ENCODE peak calls at places on chromosome 11, in nine cellular contexts. E is upper lobe of right lung, W is tibial artery, P is lower leg skin, A is body of pancreas, Q is fibroblast of pulmonary artery, L is Caco-2, T is breast epithelium, F is HCT116. B is an unnamed sample.
A peak's percentile ranks its signal among the peaks of the same experiment; 100 is the strongest.

GRCh38 chr11:20055312-20055711 is 105.0 kb downstream of the DBX1 start:
- DNase-seq in E (no peak), W (no peak), P (no peak), A (no peak), Q (no peak), L (no peak), T (no peak), F (no peak), B (no peak)

GRCh38 chr11:35352107-35352888 is 67.1 kb downstream of the SLC1A2 start:
- DNase-seq in E (no peak), W (no peak), P (no peak), A (no peak), Q (peak; percentile 64), L (no peak), T (no peak), F (no peak), B (no peak)

GRCh38 chr11:118619444-118620205 is 12.2 kb downstream of the PHLDB1 start:
- DNase-seq in E (peak; percentile 13), W (peak; percentile 89), P (no peak), A (no peak), Q (peak; percentile 98), L (no peak), T (no peak), F (no peak), B (peak; percentile 78)

GRCh38 chr11:34668583-34669053 is 47.7 kb downstream of the EHF start:
- DNase-seq in E (no peak), W (no peak), P (no peak), A (no peak), Q (no peak), L (no peak), T (no peak), F (no peak), B (no peak)

GRCh38 chr11:72135891-72136676 is 559 bp downstream of the FOLR3 start:
- DNase-seq in E (no peak), W (no peak), P (no peak), A (no peak), Q (no peak), L (no peak), T (no peak), F (no peak), B (no peak)

GRCh38 chr11:85809881-85810280 is 1.1 kb downstream of the SYTL2 start:
- DNase-seq in E (no peak), W (peak; percentile 69), P (no peak), A (no peak), Q (no peak), L (peak; percentile 76), T (no peak), F (no peak), B (no peak)

GRCh38 chr11:72507050-72507449 is 72.7 kb upstream of the CLPB start:
- DNase-seq in E (no peak), W (no peak), P (no peak), A (no peak), Q (no peak), L (no peak), T (no peak), F (no peak), B (no peak)

GRCh38 chr11:115141221-115141620 is 363.0 kb downstream of the CADM1 start:
- DNase-seq in E (peak; percentile 22), W (no peak), P (no peak), A (no peak), Q (no peak), L (no peak), T (no peak), F (no peak), B (no peak)

GRCh38 chr11:35103366-35104194 is 35.4 kb upstream of the CD44 start:
- DNase-seq in E (no peak), W (no peak), P (no peak), A (no peak), Q (no peak), L (no peak), T (no peak), F (no peak), B (no peak)

GRCh38 chr11:84780689-84781293 is 846.4 kb downstream of the DLG2 start:
- DNase-seq in E (no peak), W (no peak), P (no peak), A (no peak), Q (peak; percentile 21), L (peak; percentile 21), T (no peak), F (peak; percentile 12), B (no peak)

GRCh38 chr11:96338910-96339703 is 3.9 kb downstream of the MAML2 start:
- DNase-seq in E (peak; percentile 67), W (peak; percentile 73), P (no peak), A (no peak), Q (peak; percentile 82), L (no peak), T (peak; percentile 39), F (no peak), B (no peak)

GRCh38 chr11:96339704-96340554 is 3.1 kb downstream of the MAML2 start:
- DNase-seq in E (no peak), W (peak; percentile 73), P (no peak), A (no peak), Q (peak; percentile 50), L (no peak), T (peak; percentile 30), F (no peak), B (no peak)

GRCh38 chr11:96341237-96342130 is 1.5 kb downstream of the MAML2 start:
- DNase-seq in E (peak; percentile 83), W (peak; percentile 80), P (peak; percentile 45), A (peak; percentile 51), Q (peak; percentile 64), L (peak; percentile 50), T (peak; percentile 73), F (no peak), B (no peak)

GRCh38 chr11:96342131-96342970 is 644 bp downstream of the MAML2 start:
- DNase-seq in E (no peak), W (no peak), P (no peak), A (no peak), Q (no peak), L (no peak), T (no peak), F (no peak), B (no peak)

GRCh38 chr11:96340555-96340885 is 2.5 kb downstream of the MAML2 start:
- DNase-seq in E (no peak), W (no peak), P (no peak), A (no peak), Q (peak; percentile 47), L (no peak), T (no peak), F (no peak), B (no peak)
- H3K4me3 ChIP-seq in E (peak overlapping the region; percentile 80), W (peak overlapping the region; percentile 73), P (no peak overlapping the region), A (no peak overlapping the region), Q (peak overlapping the region; percentile 72), L (no peak overlapping the region), T (peak overlapping the region; percentile 87), F (no peak overlapping the region), B (peak overlapping the region; percentile 74)

GRCh38 chr11:12112731-12113130 is 2.3 kb downstream of the MICAL2 start:
- DNase-seq in E (no peak), W (no peak), P (no peak), A (no peak), Q (no peak), L (no peak), T (no peak), F (no peak), B (no peak)

GRCh38 chr11:12110201-12110713 is at the start of gene MICAL2:
- DNase-seq in E (peak; percentile 96), W (peak; percentile 94), P (peak; percentile 83), A (peak; percentile 91), Q (peak; percentile 87), L (peak; percentile 96), T (peak; percentile 82), F (peak; percentile 61), B (no peak)

GRCh38 chr11:12112150-12112520 is 1.7 kb downstream of the MICAL2 start:
- DNase-seq in E (no peak), W (no peak), P (no peak), A (no peak), Q (no peak), L (no peak), T (no peak), F (no peak), B (no peak)

GRCh38 chr11:12110714-12111481 is 508 bp downstream of the MICAL2 start:
- DNase-seq in E (peak; percentile 81), W (peak; percentile 76), P (no peak), A (peak; percentile 45), Q (no peak), L (no peak), T (peak; percentile 32), F (no peak), B (no peak)

GRCh38 chr11:12111482-12112149 is 1.2 kb downstream of the MICAL2 start:
- DNase-seq in E (no peak), W (peak; percentile 82), P (no peak), A (no peak), Q (peak; percentile 49), L (no peak), T (no peak), F (no peak), B (no peak)
- H3K4me3 ChIP-seq in E (peak overlapping the region; percentile 77), W (peak overlapping the region; percentile 95), P (peak overlapping the region; percentile 55), A (no peak overlapping the region), Q (peak overlapping the region; percentile 89), L (peak overlapping the region; percentile 61), T (peak overlapping the region; percentile 75), F (peak overlapping the region; percentile 75), B (peak overlapping the region; percentile 73)

DNA sequence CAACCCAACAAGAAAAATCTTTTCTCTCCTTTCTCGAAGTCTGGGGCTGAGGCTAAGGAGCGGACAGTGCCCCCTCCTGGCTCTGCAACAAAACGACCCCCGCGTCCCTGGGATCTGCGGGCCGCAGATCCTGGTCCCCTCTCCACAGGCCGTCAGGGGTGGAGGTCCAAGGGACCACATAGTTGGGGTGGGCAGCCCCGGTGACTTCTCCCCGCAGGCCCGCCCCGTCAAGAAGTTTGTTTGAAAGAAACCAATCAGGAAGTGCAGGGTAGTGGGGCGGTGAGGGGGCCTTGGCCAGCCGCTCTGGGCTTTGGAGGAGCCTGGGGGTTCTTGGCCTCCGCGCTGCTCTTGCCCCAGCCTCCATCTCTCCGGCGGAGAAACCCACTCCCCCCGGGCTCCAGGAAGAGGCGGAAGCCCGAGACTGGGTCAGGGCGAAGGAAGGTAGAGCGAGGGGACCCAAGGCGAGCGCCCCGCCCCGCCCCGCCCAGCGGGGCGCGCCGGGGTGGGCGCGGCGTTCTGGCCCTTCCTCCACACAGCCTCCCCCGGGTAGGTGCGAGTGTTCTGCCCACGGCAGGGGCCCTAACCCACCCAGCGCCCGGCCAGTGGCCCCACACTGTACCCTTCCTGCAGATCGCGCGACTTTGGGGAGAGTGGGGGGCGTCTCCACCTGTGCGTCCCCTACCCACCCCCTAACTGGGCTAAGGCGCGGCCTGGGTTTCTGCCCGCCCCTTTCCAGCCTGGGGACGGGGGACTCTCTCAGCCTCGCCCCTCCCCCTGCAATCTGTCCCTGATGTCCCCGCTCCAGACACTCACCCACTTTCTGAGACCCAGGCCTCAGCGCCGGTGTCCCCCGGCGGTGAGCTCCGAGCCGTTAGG is 1.3 kb downstream of the TP53I11 start:
- DNase-seq in E (peak; percentile 75), W (no peak), P (no peak), A (peak; percentile 48), Q (peak; percentile 67), L (no peak), T (no peak), F (no peak), B (no peak)
- H3K4me3 ChIP-seq in E (peak overlapping the region; percentile 90), W (peak overlapping the region; percentile 78), P (peak overlapping the region; percentile 78), A (peak overlapping the region; percentile 81), Q (peak overlapping the region; percentile 92), L (peak overlapping the region; percentile 63), T (peak overlapping the region; percentile 99), F (peak overlapping the region; percentile 87), B (peak overlapping the region; percentile 92)

GRCh38 chr11:108915666-108916065 is 250.8 kb downstream of the DDX10 start:
- DNase-seq in E (no peak), W (no peak), P (no peak), A (no peak), Q (peak; percentile 40), L (no peak), T (no peak), F (no peak), B (no peak)
- H3K4me3 ChIP-seq in E (no peak overlapping the region), W (no peak overlapping the region), P (no peak overlapping the region), A (no peak overlapping the region), Q (no peak overlapping the region), L (no peak overlapping the region), T (no peak overlapping the region), F (no peak overlapping the region), B (no peak overlapping the region)